ENCODE peak calls at places on chromosomes 13 and 19, in nine cellular contexts. V is HT1080; W is stimulated activated CD4-positive, alpha-beta T cell treated with anti-CD3 and anti-CD28 coated beads, Interleukin-4, amount 100 ng/mL, for 1 hour; I is Karpas-422; Y is RPMI8226; Q is CD8-positive, alpha-beta T cell; E is AG09319; Z is stimulated activated CD8-positive, alpha-beta memory T cell treated with anti-CD3 and anti-CD28 coated beads, Interleukin-7, amount 100 ng/mL, for 48 hours; J is COR-L47. T is an unnamed sample.

GRCh38 chr19:45103200-45103624 is 10.2 kb downstream of the PPP1R37 start:
- DNase-seq in Q (peak), Z (no peak), J (peak), I (peak), W (peak), E (no peak), V (no peak), Y (no peak), T (no peak)

GRCh38 chr19:43575955-43576451 is 402 bp downstream of the PINLYP start:
- DNase-seq in Z (no peak), E (no peak), Y (no peak), I (no peak), W (no peak), J (no peak), V (no peak), Q (no peak), T (no peak)

GRCh38 chr13:40388617-40389016 is 277.8 kb downstream of the FOXO1 start:
- DNase-seq in Z (peak), V (peak), J (no peak), Y (peak), Q (peak), W (peak), I (peak), E (no peak), T (no peak)

GRCh38 chr19:17266975-17267788 is at the start of gene BABAM1:
- DNase-seq in W (peak), J (peak), V (peak), Z (peak), Q (peak), Y (peak), E (peak), I (peak), T (peak)

GRCh38 chr13:113178070-113178895 is 19.8 kb downstream of the PROZ start:
- DNase-seq in Q (no peak), E (peak), Z (no peak), V (peak), J (no peak), I (no peak), Y (no peak), W (no peak), T (no peak)

GRCh38 chr13:39516140-39516539 is 86.9 kb downstream of the LHFPL6 start:
- DNase-seq in Y (no peak), W (no peak), V (no peak), J (no peak), E (no peak), I (no peak), Z (no peak), Q (no peak), T (no peak)

GRCh38 chr19:43078311-43078710 is 4.2 kb downstream of the PSG2 start:
- DNase-seq in J (no peak), Z (no peak), W (no peak), Y (no peak), V (peak), I (no peak), E (no peak), Q (no peak), T (no peak)

GRCh38 chr13:85995788-85996418 is 196.7 kb upstream of the SLITRK6 start:
- DNase-seq in W (no peak), Z (no peak), Q (no peak), J (no peak), Y (no peak), E (no peak), V (no peak), I (no peak), T (peak)

GRCh38 chr19:3544742-3545668 is 6.0 kb downstream of the TEKTIP1 start:
- DNase-seq in Z (peak), I (peak), Q (peak), J (no peak), V (peak), E (no peak), W (peak), Y (peak), T (peak)

GRCh38 chr19:887072-887471 is 5.9 kb downstream of the MED16 start:
- DNase-seq in Y (no peak), W (no peak), E (peak), I (no peak), Z (no peak), J (no peak), V (peak), Q (no peak), T (no peak)

GRCh38 chr13:47549219-47549752 is 451.8 kb downstream of the SUCLA2 start:
- DNase-seq in I (peak), E (no peak), Q (no peak), W (no peak), J (no peak), V (peak), Z (no peak), Y (no peak), T (no peak)

GRCh38 chr19:55257461-55258411 is 1.1 kb downstream of the PPP6R1 start:
- DNase-seq in W (peak), J (no peak), Y (peak), E (no peak), V (peak), Q (no peak), Z (no peak), I (peak), T (peak)

GRCh38 chr19:29389495-29389894 is 136.3 kb upstream of the VSTM2B start:
- DNase-seq in I (no peak), W (no peak), Y (no peak), Z (no peak), J (no peak), E (no peak), Q (no peak), V (no peak), T (no peak)

GRCh38 chr13:111469916-111470506 is 149.6 kb downstream of the TEX29 start:
- DNase-seq in I (no peak), Q (no peak), Z (no peak), W (no peak), Y (no peak), V (no peak), E (no peak), J (no peak), T (no peak)

GRCh38 chr19:14337510-14337909 is 43.7 kb upstream of the ADGRE5 start:
- DNase-seq in E (no peak), Y (peak), Z (no peak), J (no peak), W (peak), V (peak), I (peak), Q (no peak), T (peak)

GRCh38 chr13:21297452-21297851 is 121.0 kb downstream of the MRPL57 start:
- DNase-seq in Y (no peak), V (peak), I (peak), W (no peak), Z (no peak), J (no peak), Q (no peak), E (no peak), T (no peak)

GRCh38 chr13:43379738-43380137 is 356.4 kb downstream of the DNAJC15 start:
- DNase-seq in E (no peak), W (no peak), Q (no peak), J (no peak), Z (no peak), I (no peak), Y (no peak), V (no peak), T (no peak)